ENCODE peak calls at places on chromosomes 4 and X, in four cellular contexts. D, C, V and N are unnamed samples.

GRCh38 chrX:144722307-144722706 is 525.0 kb upstream of the SPANXN1 start:
- DNase-seq in V (no peak), C (no peak), D (no peak), N (no peak)

GRCh38 chr4:120163895-120164294 is 97.2 kb upstream of the MAD2L1 start:
- DNase-seq in D (no peak), C (no peak), V (no peak), N (no peak)

GRCh38 chr4:79848329-79848728 is 224.7 kb downstream of the ANTXR2 start:
- DNase-seq in V (no peak), D (no peak), C (no peak), N (no peak)

GRCh38 chr4:159764343-159764952 is 661.6 kb downstream of the RAPGEF2 start:
- DNase-seq in C (peak), V (peak), D (no peak), N (peak)

GRCh38 chrX:21725498-21725897 is 32.4 kb downstream of the SMPX start:
- DNase-seq in V (peak), C (peak), D (no peak), N (peak)

GRCh38 chr4:76896731-76897521 is 1.0 kb downstream of the SOWAHB start:
- DNase-seq in V (no peak), D (no peak), C (no peak), N (peak)

GRCh38 chr4:56220261-56220660 is 167.0 kb downstream of the AASDH start:
- DNase-seq in C (no peak), V (no peak), D (no peak), N (no peak)

GRCh38 chr4:116357758-116358157 is 727.6 kb downstream of the TRAM1L1 start:
- DNase-seq in D (no peak), C (peak), V (no peak), N (no peak)

GRCh38 chr4:95556460-95556859 is 7.7 kb upstream of the UNC5C start:
- DNase-seq in D (no peak), C (no peak), V (no peak), N (no peak)

GRCh38 chr4:15920723-15921591 is 17.6 kb downstream of the FGFBP1 start:
- DNase-seq in D (no peak), V (no peak), C (no peak), N (no peak)

GRCh38 chr4:177453116-177453515 is 10.9 kb upstream of the AGA start:
- DNase-seq in V (no peak), C (no peak), D (no peak), N (no peak)

GRCh38 chr4:153248641-153249198 is 44.5 kb downstream of the TRIM2 start:
- DNase-seq in C (no peak), D (no peak), V (no peak), N (peak)

GRCh38 chrX:1502241-1502640 is 34.7 kb downstream of the P2RY8 start:
- DNase-seq in D (no peak), V (no peak), C (no peak), N (no peak)

GRCh38 chr4:71860643-71861042 is 76.8 kb upstream of the GC start:
- DNase-seq in C (peak), V (no peak), D (no peak), N (no peak)

GRCh38 chrX:84205276-84205675 is 17.3 kb upstream of the RPS6KA6 start:
- DNase-seq in C (no peak), V (no peak), D (no peak), N (no peak)

GRCh38 chr4:26779674-26780073 is 81.0 kb upstream of the STIM2 start:
- DNase-seq in C (no peak), D (no peak), V (no peak), N (no peak)

GRCh38 chrX:79161655-79162054 is 17.2 kb downstream of the GPR174 start:
- DNase-seq in V (no peak), D (peak), C (no peak), N (no peak)

GRCh38 chrX:134847133-134847532 is 143.7 kb upstream of the SMIM10 start:
- DNase-seq in D (no peak), V (no peak), C (no peak), N (no peak)

GRCh38 chr4:12846368-12846767 is 637.8 kb downstream of the RAB28 start:
- DNase-seq in C (no peak), D (no peak), V (no peak), N (no peak)

DNA sequence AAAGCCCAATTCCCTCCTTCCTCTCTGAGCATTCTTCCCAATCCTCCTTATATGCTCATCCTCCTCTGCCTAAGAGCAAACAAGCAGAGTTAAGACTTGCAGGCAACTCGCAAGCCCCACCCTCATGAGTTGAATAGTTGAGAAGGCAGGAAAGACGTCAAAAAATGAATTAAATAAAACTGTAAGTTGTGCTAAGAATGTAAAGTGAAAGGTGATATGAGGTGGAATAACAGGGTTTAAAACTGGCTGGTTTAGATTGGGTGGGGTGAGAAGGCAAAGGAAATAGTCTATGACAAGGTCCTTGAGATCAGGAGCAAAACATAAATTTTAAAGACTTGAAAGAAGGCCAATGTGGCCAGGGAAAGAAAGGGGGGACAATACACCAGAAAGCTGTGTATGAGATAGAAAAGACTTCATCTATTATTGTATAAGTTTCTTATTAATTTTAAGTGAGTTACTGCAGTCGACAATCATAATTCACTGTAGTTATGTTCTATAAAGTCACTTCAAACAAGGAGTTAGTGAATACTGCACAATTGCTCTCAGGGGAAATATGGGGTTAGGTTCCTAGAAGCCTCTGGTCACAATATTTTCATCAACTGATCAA is 124.9 kb downstream of the RELL1 start:
- DNase-seq in C (no peak), V (no peak), D (no peak), N (no peak)
- TF ChIP-seq SIN3A in C (no peak), V (no peak), D (no peak), N (no peak)

GRCh38 chr4:163540977-163541376 is 46.5 kb downstream of the TMA16 start:
- DNase-seq in V (no peak), C (no peak), D (no peak), N (no peak)

GRCh38 chr4:163540448-163540847 is 46.0 kb downstream of the TMA16 start:
- DNase-seq in D (no peak), V (no peak), C (no peak), N (no peak)

GRCh38 chr4:163544407-163545038 is 50.0 kb downstream of the TMA16 start:
- DNase-seq in C (peak), V (peak), D (no peak), N (peak)

DNA sequence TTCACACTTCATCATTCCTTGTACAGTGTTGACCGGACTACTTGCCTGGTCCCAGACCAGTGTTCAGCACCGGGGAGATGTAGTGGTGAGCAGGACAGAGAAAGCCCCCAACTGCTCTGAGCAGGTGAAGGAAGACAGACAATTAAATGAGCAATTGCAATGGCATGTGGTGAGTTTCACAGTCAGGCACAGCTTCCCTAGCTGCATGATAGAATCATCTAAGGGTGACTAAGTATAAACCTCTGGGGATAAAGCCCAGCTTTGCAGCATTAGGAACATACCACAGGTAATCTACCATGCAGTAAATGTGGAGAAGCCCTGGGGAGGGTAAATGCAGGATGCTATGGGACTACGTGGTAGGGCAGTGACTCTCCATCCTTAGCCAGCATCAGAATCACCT is 47.8 kb downstream of the TMA16 start:
- DNase-seq in C (no peak), V (no peak), D (no peak), N (no peak)
- TF ChIP-seq FOXM1 in C (no peak), V (no peak), D (no peak), N (no peak)

DNA sequence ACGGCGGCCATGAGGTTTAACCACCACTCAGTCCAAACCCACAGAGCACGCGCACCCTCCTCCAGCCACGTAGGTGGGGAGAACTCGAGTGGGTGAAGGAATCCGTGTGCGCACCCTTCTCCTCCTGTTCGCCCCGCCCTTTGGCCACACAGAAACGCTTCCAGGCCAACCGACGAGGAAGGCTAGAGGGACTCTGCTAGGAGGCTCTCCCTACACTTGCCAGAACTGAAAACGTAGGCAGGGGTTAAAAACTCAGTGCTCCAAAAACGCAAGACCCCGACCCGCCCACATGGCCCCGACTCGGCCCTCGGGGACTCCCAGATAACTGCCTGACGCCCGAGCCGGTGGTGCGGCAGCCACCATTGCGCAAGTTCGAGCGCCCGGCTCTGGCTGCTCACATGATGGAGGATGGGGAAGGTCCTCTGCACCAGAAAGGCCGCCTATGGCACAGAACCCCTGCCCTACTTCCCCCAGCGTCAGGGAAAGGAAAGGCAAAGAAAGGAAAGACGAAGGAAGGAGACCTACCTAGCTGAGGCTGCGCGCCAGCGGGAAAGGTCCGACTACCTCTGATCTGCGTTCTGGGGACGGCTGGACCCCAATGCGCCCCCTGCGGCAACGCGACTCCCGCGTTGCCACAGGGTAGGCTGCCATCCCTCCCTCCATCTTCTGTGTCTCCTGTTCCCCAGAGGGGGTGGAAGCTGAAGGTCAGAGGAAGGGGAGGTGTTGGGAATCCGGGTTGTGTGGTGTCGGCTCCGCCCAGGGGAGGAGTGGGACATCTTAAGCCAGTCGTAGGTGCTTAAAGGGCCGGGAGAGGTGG is 201.9 kb upstream of the AGTR2 start:
- DNase-seq in V (no peak), D (no peak), C (no peak), N (peak)
- TF ChIP-seq SIN3A in V (no peak), D (no peak), C (no peak), N (no peak)

GRCh38 chr4:67327245-67327860 is 217.9 kb downstream of the CENPC start:
- DNase-seq in D (peak), C (peak), V (peak), N (peak)
- TF ChIP-seq FOXM1 in D (no peak), C (no peak), V (no peak), N (no peak)

GRCh38 chr4:25535278-25535677 is 120.4 kb upstream of the SLC34A2 start:
- DNase-seq in C (peak), V (no peak), D (no peak), N (no peak)
- TF ChIP-seq SIN3A in C (no peak), V (no peak), D (no peak), N (no peak)

GRCh38 chr4:185426960-185427688 is 1.4 kb upstream of the UFSP2 start:
- DNase-seq in V (no peak), C (no peak), D (no peak), N (no peak)
- TF ChIP-seq FOXM1 in V (no peak), C (no peak), D (no peak), N (no peak)